ENCODE peak calls at places on chromosomes 2 and 18, in eight cellular contexts. V is foreskin fibroblast, W is GM12865, D is upper lobe of right lung, C is kidney epithelial cell, A is HCT116, S is keratinocyte, U is fibroblast of lung. G is an unnamed sample.

GRCh38 chr2:3108710-3109702 is 268.6 kb downstream of the EIPR1 start:
- DNase-seq in A (no peak), V (no peak), U (no peak), S (no peak), C (no peak), W (no peak), D (peak; percentile 46), G (no peak)

GRCh38 chr18:12478269-12479057 is 70.7 kb downstream of the PRELID3A start:
- DNase-seq in S (no peak), V (no peak), A (no peak), C (no peak), U (no peak), W (no peak), D (no peak), G (no peak)

GRCh38 chr2:240509667-240510512 is 47.9 kb downstream of the ANKMY1 start:
- DNase-seq in C (no peak), A (no peak), W (no peak), D (no peak), V (no peak), S (no peak), U (no peak), G (no peak)

GRCh38 chr18:51666717-51667320 is 469.3 kb upstream of the MEX3C start:
- DNase-seq in U (no peak), C (no peak), D (no peak), W (no peak), V (no peak), S (no peak), A (no peak), G (peak; percentile 49)

GRCh38 chr2:200188851-200189250 is 117.6 kb upstream of the SPATS2L start:
- DNase-seq in V (no peak), D (no peak), W (no peak), S (no peak), A (no peak), C (no peak), U (no peak), G (no peak)

GRCh38 chr2:172655838-172656573 is 79.6 kb upstream of the RAPGEF4 start:
- DNase-seq in A (no peak), V (no peak), S (no peak), U (peak; percentile 52), C (no peak), W (no peak), D (no peak), G (no peak)

GRCh38 chr2:207423886-207424285 is 105.9 kb upstream of the CREB1 start:
- DNase-seq in U (peak; percentile 87), S (peak; percentile 46), W (peak; percentile 87), V (peak; percentile 95), D (no peak), C (peak; percentile 90), A (no peak), G (no peak)

GRCh38 chr2:196233808-196234501 is 62.6 kb upstream of the STK17B start:
- DNase-seq in A (no peak), C (no peak), S (no peak), U (no peak), V (no peak), D (no peak), W (peak; percentile 49), G (no peak)

GRCh38 chr2:112885503-112885897 is 25.5 kb upstream of the IL37 start:
- DNase-seq in D (no peak), U (no peak), C (no peak), W (no peak), A (no peak), S (no peak), V (no peak), G (no peak)

GRCh38 chr2:174157048-174157447 is 91.3 kb downstream of the OLA1 start:
- DNase-seq in W (no peak), S (no peak), U (no peak), V (no peak), C (no peak), A (no peak), D (no peak), G (no peak)

GRCh38 chr2:86035883-86036789 is 69.5 kb downstream of the POLR1A start:
- DNase-seq in U (peak; percentile 84), D (peak; percentile 86), C (no peak), W (peak; percentile 93), A (no peak), S (no peak), V (peak; percentile 88), G (no peak)

GRCh38 chr2:197575987-197576386 is 60.1 kb downstream of the MOB4 start:
- DNase-seq in D (no peak), V (peak; percentile 39), S (no peak), A (no peak), W (no peak), C (no peak), U (peak; percentile 2), G (no peak)

GRCh38 chr2:241764272-241765241 is 12.1 kb upstream of the GAL3ST2 start:
- DNase-seq in S (no peak), A (no peak), U (no peak), V (no peak), D (peak; percentile 62), C (no peak), W (no peak), G (no peak)

GRCh38 chr2:231470246-231470900 is 6.1 kb upstream of the NCL start:
- DNase-seq in W (no peak), C (no peak), D (no peak), V (no peak), U (no peak), S (no peak), A (no peak), G (peak; percentile 82)

GRCh38 chr2:238415036-238415764 is 11.5 kb upstream of the ASB1 start:
- DNase-seq in V (no peak), U (no peak), C (no peak), S (no peak), A (no peak), D (no peak), W (peak; percentile 22), G (no peak)

GRCh38 chr2:125471963-125472362 is 1184.0 kb upstream of the GYPC start:
- DNase-seq in U (peak; percentile 49), V (no peak), D (no peak), C (no peak), S (no peak), W (peak; percentile 50), A (no peak), G (peak; percentile 38)

GRCh38 chr18:57353940-57354461 is 1.6 kb downstream of the ST8SIA3 start:
- DNase-seq in A (no peak), D (no peak), U (peak; percentile 35), W (no peak), S (no peak), C (peak; percentile 1), V (peak; percentile 24), G (peak; percentile 64)

GRCh38 chr2:223837290-223838061 is at the start of gene AP1S3:
- DNase-seq in W (peak; percentile 88), D (peak; percentile 90), S (no peak), C (no peak), U (peak; percentile 37), A (peak; percentile 65), V (peak; percentile 37), G (peak; percentile 80)

GRCh38 chr2:103773884-103774283 is 1012.1 kb downstream of the TMEM182 start:
- DNase-seq in S (no peak), D (no peak), U (no peak), V (no peak), W (no peak), A (no peak), C (peak; percentile 58), G (no peak)

GRCh38 chr2:238287702-238288649 is at the start of gene PER2:
- DNase-seq in W (peak; percentile 54), C (no peak), U (peak; percentile 71), S (no peak), V (peak; percentile 74), A (peak; percentile 43), D (peak; percentile 85), G (peak; percentile 42)

GRCh38 chr18:32289480-32290075 is 99.7 kb downstream of the MEP1B start:
- DNase-seq in W (peak; percentile 58), U (peak; percentile 82), V (peak; percentile 39), S (no peak), D (no peak), A (peak; percentile 63), C (no peak), G (peak; percentile 47)

GRCh38 chr2:45011621-45012602 is 2.7 kb upstream of the SIX2 start:
- DNase-seq in U (no peak), S (no peak), W (no peak), A (no peak), V (no peak), C (no peak), D (no peak), G (no peak)
- H3K4me3 ChIP-seq in U (no peak overlapping the region), S (no peak overlapping the region), W (no peak overlapping the region), A (no peak overlapping the region), V (no peak overlapping the region), C (no peak overlapping the region), D (no peak overlapping the region), G (no peak overlapping the region)

DNA sequence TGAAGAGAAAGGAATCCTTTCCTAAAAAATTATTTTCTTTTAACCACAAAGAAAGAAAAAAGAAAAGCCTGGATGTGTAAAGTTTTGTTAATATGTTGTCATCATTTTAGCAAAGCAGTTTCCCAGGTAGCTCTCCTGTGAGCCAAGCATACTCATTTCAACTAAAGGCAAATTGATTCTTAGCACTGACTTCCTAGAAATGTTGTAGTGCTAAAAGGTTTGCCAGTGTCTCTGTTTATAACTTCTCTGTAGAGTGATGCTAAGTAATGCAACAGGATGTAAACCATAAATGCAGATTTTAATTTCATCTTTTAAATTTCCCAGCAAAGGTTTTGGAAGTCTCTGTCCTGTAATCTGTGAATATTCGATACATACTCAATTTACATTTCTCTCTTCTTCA is 10.2 kb downstream of the GATA6 start:
- DNase-seq in W (no peak), U (no peak), C (no peak), S (no peak), D (no peak), V (no peak), A (no peak), G (no peak)
- H3K4me3 ChIP-seq in W (no peak overlapping the region), U (no peak overlapping the region), C (no peak overlapping the region), S (no peak overlapping the region), D (no peak overlapping the region), V (no peak overlapping the region), A (no peak overlapping the region), G (no peak overlapping the region)

GRCh38 chr2:45992746-45993475 is 304.3 kb upstream of the EPAS1 start:
- DNase-seq in A (no peak), S (no peak), U (no peak), V (no peak), D (no peak), W (no peak), C (no peak), G (no peak)
- H3K4me3 ChIP-seq in A (no peak overlapping the region), S (no peak overlapping the region), U (no peak overlapping the region), V (no peak overlapping the region), D (no peak overlapping the region), W (no peak overlapping the region), C (no peak overlapping the region), G (no peak overlapping the region)

DNA sequence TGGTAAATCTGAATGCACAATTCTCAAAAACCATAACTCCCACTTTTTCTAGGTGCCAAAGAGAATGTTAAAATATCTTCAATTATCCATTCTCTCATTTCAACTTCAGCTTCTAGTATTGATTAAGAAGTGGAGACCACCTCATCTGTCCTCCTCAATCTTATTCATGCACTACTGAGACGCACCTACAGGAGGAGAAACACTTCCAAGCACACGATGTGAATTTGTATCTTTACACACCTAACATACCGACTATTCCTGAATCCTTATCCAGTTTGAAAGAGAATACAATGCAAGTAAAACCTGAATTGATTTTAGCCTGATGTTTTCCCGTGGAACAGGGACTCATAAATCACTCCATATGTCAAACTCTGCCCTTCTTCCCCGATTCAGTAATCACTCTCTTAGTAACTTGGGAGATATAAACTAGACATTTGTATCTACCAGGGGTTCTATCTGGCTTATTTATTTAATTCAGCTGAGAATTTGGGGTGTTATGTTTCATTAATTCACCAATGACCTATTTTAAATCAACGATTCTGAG is 101.0 kb downstream of the MREG start:
- DNase-seq in V (no peak), W (no peak), S (no peak), U (no peak), C (no peak), D (no peak), A (no peak), G (no peak)
- H3K4me3 ChIP-seq in V (no peak overlapping the region), W (no peak overlapping the region), S (no peak overlapping the region), U (no peak overlapping the region), C (no peak overlapping the region), D (no peak overlapping the region), A (no peak overlapping the region), G (no peak overlapping the region)